ENCODE peak calls at places on chromosomes 6 and 20, in eight cellular contexts. K is cardiac muscle cell, L is ovary, G is psoas muscle, J is transverse colon, F is spleen, C is H9, W is AG04450. V is an unnamed sample. For H3K27me3 and H3K9me3, the result is how much of the 10 kb centered on the place peaks cover.

GRCh38 chr6:111870054-111870750 is 3.0 kb downstream of the FYN start:
- DNase-seq in K (no peak), L (no peak), G (no peak), J (no peak), F (no peak), C (no peak), W (no peak), V (no peak)

GRCh38 chr20:58897493-58897892 is 45.0 kb downstream of the GNAS start:
- DNase-seq in K (no peak), L (no peak), G (no peak), J (no peak), F (no peak), C (no peak), W (no peak), V (no peak)

GRCh38 chr6:11357285-11357684 is 124.8 kb upstream of the NEDD9 start:
- DNase-seq in K (no peak), L (no peak), G (no peak), J (no peak), F (no peak), C (no peak), W (no peak), V (no peak)

GRCh38 chr20:63026582-63027424 is 20.0 kb upstream of the BHLHE23 start:
- DNase-seq in K (no peak), L (no peak), G (peak), J (no peak), F (peak), C (no peak), W (no peak), V (no peak)

GRCh38 chr6:147507162-147508072 is 1.1 kb upstream of the SAMD5 start:
- DNase-seq in K (peak), L (no peak), G (peak), J (peak), F (no peak), C (peak), W (no peak), V (peak)

GRCh38 chr6:107490568-107491058 is 696 bp downstream of the SOBP start:
- DNase-seq in K (no peak), L (peak), G (peak), J (no peak), F (no peak), C (no peak), W (no peak), V (no peak)

GRCh38 chr6:1081566-1081965 is 230.3 kb upstream of the FOXQ1 start:
- DNase-seq in K (no peak), L (no peak), G (no peak), J (no peak), F (no peak), C (no peak), W (no peak), V (no peak)

GRCh38 chr6:135257641-135258405 is 76.7 kb downstream of the MYB start:
- DNase-seq in K (no peak), L (no peak), G (no peak), J (no peak), F (no peak), C (no peak), W (no peak), V (no peak)

GRCh38 chr6:37280162-37280895 is 22.4 kb upstream of the TMEM217 start:
- DNase-seq in K (no peak), L (no peak), G (no peak), J (no peak), F (no peak), C (no peak), W (no peak), V (no peak)

GRCh38 chr6:121839891-121840290 is 404.4 kb downstream of the GJA1 start:
- DNase-seq in K (no peak), L (no peak), G (no peak), J (no peak), F (no peak), C (no peak), W (no peak), V (no peak)

GRCh38 chr6:150301871-150302800 is 66.7 kb upstream of the IYD start:
- DNase-seq in K (no peak), L (no peak), G (no peak), J (no peak), F (no peak), C (no peak), W (no peak), V (no peak)

GRCh38 chr6:21003780-21004541 is 469.7 kb downstream of the CDKAL1 start:
- DNase-seq in K (no peak), L (no peak), G (no peak), J (no peak), F (no peak), C (no peak), W (peak), V (no peak)

GRCh38 chr6:129699661-129700060 is 10.3 kb downstream of the ARHGAP18 start:
- DNase-seq in K (no peak), L (no peak), G (no peak), J (no peak), F (no peak), C (no peak), W (no peak), V (no peak)
- H3K27ac ChIP-seq in K (no peak), L (no peak), G (peak), J (no peak), F (no peak), C (no peak), W (no peak), V (no peak)

GRCh38 chr6:167350731-167351655 is 26.1 kb downstream of the TTLL2 start:
- DNase-seq in K (peak), L (peak), G (peak), J (peak), F (peak), C (peak), W (no peak), V (peak)
- H3K27me3 ChIP-seq in K (under half), L (under half), G (under half), J (under half), F (under half), C (under half), W (under half), V (under half)

GRCh38 chr6:82484001-82484400 is 120.4 kb downstream of the TPBG start:
- DNase-seq in K (no peak), L (no peak), G (no peak), J (no peak), F (no peak), C (no peak), W (no peak), V (no peak)

GRCh38 chr6:82492134-82492533 is 128.5 kb downstream of the TPBG start:
- DNase-seq in K (no peak), L (no peak), G (no peak), J (no peak), F (no peak), C (no peak), W (no peak), V (no peak)

GRCh38 chr6:82484737-82485650 is 121.4 kb downstream of the TPBG start:
- DNase-seq in K (no peak), L (no peak), G (no peak), J (no peak), F (no peak), C (no peak), W (no peak), V (no peak)

GRCh38 chr6:82488403-82488802 is 124.8 kb downstream of the TPBG start:
- DNase-seq in K (no peak), L (no peak), G (no peak), J (no peak), F (no peak), C (no peak), W (no peak), V (no peak)

DNA sequence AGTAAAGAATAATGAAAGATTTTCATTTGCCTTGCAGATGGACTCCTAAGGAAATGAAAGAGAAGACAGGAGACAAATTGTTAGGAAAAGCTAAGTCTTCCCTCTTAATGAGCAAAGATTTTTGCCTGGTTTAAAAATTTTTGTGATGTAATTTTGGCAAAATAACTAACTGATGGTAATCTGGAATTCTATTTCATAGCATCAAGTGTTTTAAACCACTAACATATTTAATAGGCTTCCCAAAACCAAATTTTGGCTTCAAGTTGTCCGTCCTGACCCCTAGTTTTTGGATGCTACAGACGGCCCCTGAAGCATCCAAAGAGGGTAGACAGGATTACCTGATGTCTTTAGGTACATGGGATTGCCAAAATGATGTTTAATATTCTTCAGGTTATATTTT is 124.3 kb downstream of the TPBG start:
- DNase-seq in K (no peak), L (no peak), G (no peak), J (no peak), F (no peak), C (no peak), W (no peak), V (no peak)
- H3K9me3 ChIP-seq in K (under half), L (under half), G (under half), J (under half), F (under half), C (under half), W (under half), V (half or more)

GRCh38 chr6:68632620-68633195 is 2.4 kb upstream of the ADGRB3 start:
- DNase-seq in K (no peak), L (no peak), G (no peak), J (no peak), F (no peak), C (no peak), W (no peak), V (no peak)

GRCh38 chr6:68633654-68634502 is 1.2 kb upstream of the ADGRB3 start:
- DNase-seq in K (no peak), L (no peak), G (no peak), J (no peak), F (no peak), C (no peak), W (no peak), V (no peak)

GRCh38 chr6:68635412-68635705 is 277 bp downstream of the ADGRB3 start:
- DNase-seq in K (no peak), L (no peak), G (no peak), J (no peak), F (no peak), C (no peak), W (no peak), V (no peak)

GRCh38 chr6:68635706-68636513 is 828 bp downstream of the ADGRB3 start:
- DNase-seq in K (peak), L (no peak), G (peak), J (no peak), F (no peak), C (peak), W (no peak), V (peak)

GRCh38 chr6:68634503-68635411 is at the start of gene ADGRB3:
- DNase-seq in K (peak), L (peak), G (peak), J (peak), F (peak), C (peak), W (no peak), V (peak)
- H3K27ac ChIP-seq in K (no peak), L (peak), G (peak), J (peak), F (peak), C (no peak), W (no peak), V (peak)

V was measured in endodermal cell.